ENCODE peak calls at places on chromosome 4, in five cellular contexts. L is breast epithelium, F is ovary, M is HepG2, R is heart right ventricle. D is an unnamed sample.

GRCh38 chr4:18536420-18536819 is 514.9 kb upstream of the LCORL start:
- DNase-seq in L (no peak), F (no peak), M (peak; percentile 31), R (no peak), D (no peak)

GRCh38 chr4:83240379-83240875 is 44.2 kb downstream of the COQ2 start:
- DNase-seq in L (no peak), F (no peak), M (no peak), R (no peak), D (no peak)

GRCh38 chr4:182748949-182749348 is 168.2 kb downstream of the DCTD start:
- DNase-seq in L (no peak), F (no peak), M (no peak), R (no peak), D (no peak)

GRCh38 chr4:77582716-77583115 is 22.9 kb upstream of the CXCL13 start:
- DNase-seq in L (no peak), F (no peak), M (no peak), R (no peak), D (no peak)

GRCh38 chr4:157048248-157048647 is 27.7 kb upstream of the GLRB start:
- DNase-seq in L (no peak), F (no peak), M (no peak), R (no peak), D (no peak)

GRCh38 chr4:143354990-143355389 is 18.3 kb downstream of the GAB1 start:
- DNase-seq in L (no peak), F (no peak), M (no peak), R (no peak), D (no peak)

GRCh38 chr4:76955187-76955586 is 5.6 kb downstream of the SEPTIN11 start:
- DNase-seq in L (no peak), F (no peak), M (no peak), R (no peak), D (peak; percentile 37)

GRCh38 chr4:84258905-84259830 is 239.9 kb downstream of the NKX6-1 start:
- DNase-seq in L (no peak), F (no peak), M (peak; percentile 11), R (no peak), D (no peak)

GRCh38 chr4:11467931-11468330 is 39.2 kb upstream of the HS3ST1 start:
- DNase-seq in L (no peak), F (no peak), M (no peak), R (no peak), D (no peak)

GRCh38 chr4:183797445-183798248 is 107.5 kb upstream of the STOX2 start:
- DNase-seq in L (no peak), F (peak; percentile 56), M (no peak), R (peak; percentile 47), D (no peak)

GRCh38 chr4:8352368-8353157 is 83.0 kb downstream of the HTRA3 start:
- DNase-seq in L (no peak), F (peak; percentile 36), M (no peak), R (no peak), D (peak; percentile 11)

GRCh38 chr4:79083406-79084010 is 144.3 kb upstream of the PAQR3 start:
- DNase-seq in L (peak; percentile 27), F (no peak), M (no peak), R (no peak), D (no peak)

GRCh38 chr4:55345980-55346850 is at the start of gene SRD5A3:
- DNase-seq in L (peak; percentile 63), F (peak; percentile 91), M (peak; percentile 66), R (peak; percentile 91), D (peak; percentile 68)

GRCh38 chr4:40933272-40934053 is 183.7 kb downstream of the NSUN7 start:
- DNase-seq in L (peak; percentile 5), F (peak; percentile 64), M (no peak), R (no peak), D (peak; percentile 86)

GRCh38 chr4:51895158-51895557 is 52.2 kb downstream of the DCUN1D4 start:
- DNase-seq in L (no peak), F (no peak), M (no peak), R (no peak), D (no peak)

GRCh38 chr4:26984896-26985295 is 124.3 kb downstream of the STIM2 start:
- DNase-seq in L (no peak), F (no peak), M (no peak), R (no peak), D (no peak)

GRCh38 chr4:165009493-165010227 is 22.1 kb upstream of the TRIM60 start:
- DNase-seq in L (no peak), F (no peak), M (no peak), R (no peak), D (no peak)

GRCh38 chr4:41539711-41540110 is 1.8 kb downstream of the LIMCH1 start:
- DNase-seq in L (no peak), F (no peak), M (no peak), R (no peak), D (no peak)

GRCh38 chr4:23477905-23478304 is 411.9 kb downstream of the PPARGC1A start:
- DNase-seq in L (no peak), F (no peak), M (no peak), R (no peak), D (no peak)

GRCh38 chr4:98686046-98686385 is 27.6 kb upstream of the TSPAN5 start:
- DNase-seq in L (no peak), F (no peak), M (no peak), R (no peak), D (no peak)

DNA sequence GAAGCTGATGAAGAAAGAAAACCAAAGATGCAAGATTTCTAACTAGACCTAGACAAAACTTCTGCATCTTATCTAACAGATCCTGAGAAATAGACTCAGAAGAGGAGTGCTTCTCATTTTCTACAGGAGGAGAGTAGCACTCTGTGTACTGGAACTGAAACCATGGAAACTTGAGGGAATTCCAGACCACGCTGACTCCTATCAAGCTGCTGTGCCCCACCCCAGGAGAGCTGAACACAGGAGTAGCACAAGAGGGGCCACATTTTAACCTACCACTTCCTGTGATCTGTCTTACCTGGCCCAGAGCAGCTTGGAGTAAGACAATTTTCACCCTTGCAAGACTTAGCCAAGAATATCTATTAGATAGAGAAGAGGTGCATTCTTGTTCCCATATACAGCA is 248.9 kb downstream of the SCFD2 start:
- DNase-seq in L (no peak), F (no peak), M (no peak), R (no peak), D (no peak)
- H3K27ac ChIP-seq in L (no peak overlapping the region), F (no peak overlapping the region), M (no peak overlapping the region), R (no peak overlapping the region), D (no peak overlapping the region)

GRCh38 chr4:6802050-6802449 is 19.5 kb downstream of the KIAA0232 start:
- DNase-seq in L (no peak), F (no peak), M (no peak), R (no peak), D (no peak)

GRCh38 chr4:6802626-6803025 is 20.1 kb downstream of the KIAA0232 start:
- DNase-seq in L (no peak), F (no peak), M (no peak), R (no peak), D (no peak)

GRCh38 chr4:6803246-6803645 is 20.7 kb downstream of the KIAA0232 start:
- DNase-seq in L (no peak), F (no peak), M (no peak), R (no peak), D (no peak)

GRCh38 chr4:6806924-6807676 is 24.6 kb downstream of the KIAA0232 start:
- DNase-seq in L (no peak), F (no peak), M (no peak), R (no peak), D (no peak)

GRCh38 chr4:6804082-6804752 is 21.7 kb downstream of the KIAA0232 start:
- DNase-seq in L (no peak), F (no peak), M (no peak), R (no peak), D (no peak)
- H3K4me3 ChIP-seq in L (no peak overlapping the region), F (no peak overlapping the region), M (no peak overlapping the region), R (no peak overlapping the region), D (no peak overlapping the region)

DNA sequence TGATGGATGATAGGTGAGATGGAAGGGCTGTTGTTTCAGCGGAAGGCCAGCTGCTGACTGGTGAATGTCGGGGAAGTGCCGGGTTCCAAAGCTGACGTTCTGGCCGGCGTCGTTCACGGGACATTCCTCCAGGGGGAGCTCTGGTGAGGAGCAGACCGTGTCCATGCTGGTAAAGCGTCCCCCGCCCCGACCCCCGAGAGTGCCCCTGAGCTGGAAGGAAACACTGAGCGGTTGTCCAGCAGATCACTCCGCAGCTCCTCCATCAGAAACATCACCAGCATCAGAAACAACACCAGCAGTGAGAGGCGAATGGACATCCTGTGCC is 18.6 kb upstream of the ADRA2C start:
- DNase-seq in L (no peak), F (no peak), M (no peak), R (no peak), D (no peak)
- H3K27me3 ChIP-seq in L (peaks cover 6% of the 10 kb centered on the region), F (no peaks in the 10 kb centered on the region), M (peaks cover 79% of the 10 kb centered on the region), R (peaks cover 62% of the 10 kb centered on the region), D (peaks cover 33% of the 10 kb centered on the region)

GRCh38 chr4:106264331-106264728 is 51.7 kb downstream of the TBCK start:
- DNase-seq in L (no peak), F (no peak), M (peak; percentile 79), R (no peak), D (no peak)

GRCh38 chr4:106273831-106274230 is 42.2 kb downstream of the TBCK start:
- DNase-seq in L (no peak), F (no peak), M (no peak), R (no peak), D (no peak)

GRCh38 chr4:106270708-106271107 is 45.3 kb downstream of the TBCK start:
- DNase-seq in L (no peak), F (no peak), M (no peak), R (no peak), D (no peak)

GRCh38 chr4:106266201-106266600 is 49.8 kb downstream of the TBCK start:
- DNase-seq in L (no peak), F (no peak), M (peak; percentile 73), R (no peak), D (no peak)

GRCh38 chr4:106268731-106269272 is 47.2 kb downstream of the TBCK start:
- DNase-seq in L (no peak), F (no peak), M (no peak), R (no peak), D (no peak)
- H3K27ac ChIP-seq in L (no peak overlapping the region), F (no peak overlapping the region), M (no peak overlapping the region), R (no peak overlapping the region), D (no peak overlapping the region)

GRCh38 chr4:144357970-144358369 is 217.5 kb upstream of the GYPA start:
- DNase-seq in L (no peak), F (no peak), M (no peak), R (no peak), D (no peak)
- H3K4me3 ChIP-seq in L (no peak overlapping the region), F (no peak overlapping the region), M (no peak overlapping the region), R (no peak overlapping the region), D (no peak overlapping the region)

DNA sequence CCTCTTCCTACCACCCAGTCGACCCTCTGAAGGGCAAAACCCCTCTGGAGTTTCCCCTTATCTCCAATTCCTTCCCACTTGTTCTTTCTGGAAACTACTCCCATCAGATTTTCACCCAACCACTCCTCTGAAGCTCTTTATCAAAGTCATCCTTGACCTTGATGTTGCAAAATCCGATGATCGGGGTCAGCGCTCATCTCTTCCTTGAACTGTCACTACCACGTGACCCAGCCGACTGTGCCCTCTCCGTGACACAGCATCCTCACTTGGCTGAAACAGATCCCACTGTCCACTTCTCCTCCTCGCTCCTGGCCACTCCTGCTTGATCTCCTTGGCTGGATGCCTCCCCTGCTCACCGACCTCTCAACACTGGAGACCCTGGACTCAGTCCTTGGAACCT is 1.1 kb downstream of the CFAP99 start:
- DNase-seq in L (no peak), F (no peak), M (no peak), R (no peak), D (no peak)
- H3K27me3 ChIP-seq in L (no peaks in the 10 kb centered on the region), F (peaks cover 3% of the 10 kb centered on the region), M (peaks cover 81% of the 10 kb centered on the region), R (peaks cover 41% of the 10 kb centered on the region), D (no peaks in the 10 kb centered on the region)

D was measured in dorsolateral prefrontal cortex.